ENCODE peak calls at places on chromosomes 16 and 17, in nine cellular contexts. H is SK-N-SH, X is vagina, J is HepG2, O is esophagus muscularis mucosa, Q is spleen, M is prostate gland, G is K562, I is breast epithelium. S is an unnamed sample.

GRCh38 chr16:4987580-4988374 is 29.6 kb downstream of the SEC14L5 start:
- DNase-seq in H (peak; percentile 73), X (no peak), O (no peak), M (no peak), J (no peak), G (no peak), I (no peak), Q (peak; percentile 48), S (no peak)

GRCh38 chr17:71427801-71428200 is 693.0 kb upstream of the SOX9 start:
- DNase-seq in X (no peak), M (no peak), I (no peak), G (no peak), O (no peak), Q (no peak), J (no peak), H (no peak), S (no peak)

GRCh38 chr16:84032458-84033178 is 10.0 kb downstream of the SLC38A8 start:
- DNase-seq in H (no peak), G (no peak), I (no peak), X (no peak), Q (no peak), J (no peak), M (no peak), O (no peak), S (no peak)

GRCh38 chr16:483351-484075 is 44.0 kb upstream of the CAPN15 start:
- DNase-seq in Q (no peak), G (peak; percentile 37), M (no peak), I (no peak), X (no peak), O (no peak), H (no peak), J (no peak), S (no peak)

GRCh38 chr17:78315355-78316114 is 44.3 kb downstream of the SOCS3 start:
- DNase-seq in Q (no peak), H (peak; percentile 57), O (peak; percentile 97), X (peak; percentile 97), J (peak; percentile 45), I (no peak), M (peak; percentile 56), G (peak; percentile 90), S (peak; percentile 94)

GRCh38 chr16:66508261-66508913 is 41.5 kb downstream of the TK2 start:
- DNase-seq in Q (peak; percentile 9), G (no peak), J (no peak), H (no peak), M (peak; percentile 81), X (no peak), O (no peak), I (peak; percentile 53), S (no peak)

GRCh38 chr16:78768723-78769122 is 669.3 kb downstream of the WWOX start:
- DNase-seq in G (no peak), H (no peak), O (no peak), I (no peak), M (no peak), Q (no peak), X (no peak), J (no peak), S (no peak)

GRCh38 chr16:87531418-87531817 is 38.6 kb upstream of the ZCCHC14 start:
- DNase-seq in J (no peak), G (no peak), Q (no peak), X (no peak), I (no peak), M (no peak), H (no peak), O (no peak), S (no peak)

DNA sequence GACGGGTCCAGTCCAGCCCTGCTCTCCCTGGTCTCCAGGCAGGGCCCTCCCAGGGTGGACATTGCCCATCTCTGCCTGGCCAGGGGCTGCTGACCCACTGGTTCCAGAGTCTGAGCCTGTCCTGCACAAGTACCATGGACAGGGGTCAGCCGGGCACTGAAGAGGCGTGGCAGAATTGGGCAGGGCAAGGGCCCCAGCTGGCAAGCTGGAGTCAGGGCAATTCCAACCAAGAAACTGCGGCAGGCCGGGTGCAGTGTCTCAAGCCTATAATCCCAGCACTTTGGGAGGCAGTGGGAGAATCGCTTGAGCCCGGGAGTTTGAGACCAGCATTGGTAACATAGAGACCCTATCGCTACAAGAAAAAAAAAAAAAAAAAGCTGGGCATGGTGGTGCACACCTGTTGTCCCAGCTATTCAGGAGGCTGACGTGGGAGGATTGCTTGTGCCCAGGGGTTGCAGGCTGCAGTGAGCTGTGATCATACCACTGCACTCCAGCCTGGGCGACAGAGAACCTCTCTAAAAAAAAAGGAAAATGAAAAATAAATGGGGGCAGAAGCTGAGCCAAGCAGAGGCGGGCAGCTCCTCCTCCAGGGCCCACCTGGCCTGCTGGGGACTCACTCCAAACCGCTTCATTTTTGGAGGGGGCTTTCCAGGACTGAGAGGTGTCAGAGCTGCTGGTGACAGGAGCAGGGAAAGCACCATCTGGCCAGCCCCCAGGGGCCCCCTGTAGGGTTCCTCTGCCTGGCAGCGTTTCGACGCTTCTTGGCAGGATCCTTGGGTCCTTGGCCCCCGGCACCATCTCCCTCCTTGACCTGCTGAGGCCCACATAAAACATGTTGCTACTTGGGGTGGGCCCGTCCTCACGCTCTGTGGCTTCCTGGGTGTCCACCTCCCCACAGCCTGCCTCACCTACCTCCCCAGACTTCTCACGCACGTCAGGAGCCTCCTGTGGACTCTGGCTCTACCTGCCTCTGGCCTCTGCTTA is 2.9 kb upstream of the MAFG start:
- DNase-seq in J (no peak), O (no peak), M (no peak), I (no peak), Q (no peak), H (no peak), X (no peak), G (no peak), S (no peak)
- TF ChIP-seq POLR2AphosphoS5 in J (no peak), O (no peak), M (no peak), I (no peak), Q (no peak), H (no peak), X (no peak), G (no peak), S (no peak)

GRCh38 chr17:4542726-4543191 is 12.4 kb downstream of the MYBBP1A start:
- DNase-seq in Q (no peak), M (no peak), J (no peak), X (no peak), I (no peak), O (no peak), G (no peak), H (no peak), S (no peak)

GRCh38 chr17:4544135-4544651 is 11.0 kb downstream of the MYBBP1A start:
- DNase-seq in G (no peak), X (no peak), O (no peak), Q (no peak), I (no peak), M (no peak), J (no peak), H (no peak), S (no peak)

GRCh38 chr17:4544656-4545216 is 10.4 kb downstream of the MYBBP1A start:
- DNase-seq in G (no peak), I (no peak), M (no peak), Q (no peak), X (no peak), O (no peak), J (no peak), H (no peak), S (no peak)

GRCh38 chr17:4542003-4542725 is 13.0 kb downstream of the MYBBP1A start:
- DNase-seq in O (no peak), Q (no peak), M (no peak), H (no peak), X (no peak), J (no peak), G (no peak), I (no peak), S (no peak)

DNA sequence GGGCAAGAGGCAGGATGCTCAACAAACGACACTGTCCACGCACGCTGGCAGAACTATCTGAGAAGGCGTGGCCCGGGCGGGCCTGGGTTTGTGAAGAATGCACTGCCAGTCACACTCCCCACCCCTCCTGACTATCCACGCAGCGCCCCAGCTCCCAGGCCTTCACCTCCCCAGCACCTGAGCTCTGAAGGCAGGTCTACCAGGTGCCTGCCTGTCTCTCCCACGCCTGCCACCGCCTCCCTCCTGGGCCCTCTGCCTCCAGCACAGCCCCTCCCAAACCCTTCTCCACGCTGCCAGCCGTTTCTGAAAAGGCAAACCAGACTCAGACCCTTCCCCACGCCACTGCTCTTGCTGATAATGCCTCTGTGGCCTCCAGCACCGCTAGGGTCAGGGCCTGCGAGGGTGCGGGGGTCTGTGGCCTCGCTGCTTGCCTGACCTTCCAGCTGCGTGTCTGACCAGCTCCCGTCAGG is 11.6 kb downstream of the MYBBP1A start:
- DNase-seq in O (no peak), G (no peak), I (no peak), Q (peak; percentile 76), M (no peak), X (no peak), J (no peak), H (no peak), S (no peak)
- H3K4me1 ChIP-seq in O (peaks cover 25% of the 10 kb centered on the region), G (no peaks in the 10 kb centered on the region), I (no peaks in the 10 kb centered on the region), Q (peaks cover 14% of the 10 kb centered on the region), M (no peaks in the 10 kb centered on the region), X (no peaks in the 10 kb centered on the region), J (peaks cover 9% of the 10 kb centered on the region), H (no peaks in the 10 kb centered on the region), S (peaks cover 23% of the 10 kb centered on the region)

DNA sequence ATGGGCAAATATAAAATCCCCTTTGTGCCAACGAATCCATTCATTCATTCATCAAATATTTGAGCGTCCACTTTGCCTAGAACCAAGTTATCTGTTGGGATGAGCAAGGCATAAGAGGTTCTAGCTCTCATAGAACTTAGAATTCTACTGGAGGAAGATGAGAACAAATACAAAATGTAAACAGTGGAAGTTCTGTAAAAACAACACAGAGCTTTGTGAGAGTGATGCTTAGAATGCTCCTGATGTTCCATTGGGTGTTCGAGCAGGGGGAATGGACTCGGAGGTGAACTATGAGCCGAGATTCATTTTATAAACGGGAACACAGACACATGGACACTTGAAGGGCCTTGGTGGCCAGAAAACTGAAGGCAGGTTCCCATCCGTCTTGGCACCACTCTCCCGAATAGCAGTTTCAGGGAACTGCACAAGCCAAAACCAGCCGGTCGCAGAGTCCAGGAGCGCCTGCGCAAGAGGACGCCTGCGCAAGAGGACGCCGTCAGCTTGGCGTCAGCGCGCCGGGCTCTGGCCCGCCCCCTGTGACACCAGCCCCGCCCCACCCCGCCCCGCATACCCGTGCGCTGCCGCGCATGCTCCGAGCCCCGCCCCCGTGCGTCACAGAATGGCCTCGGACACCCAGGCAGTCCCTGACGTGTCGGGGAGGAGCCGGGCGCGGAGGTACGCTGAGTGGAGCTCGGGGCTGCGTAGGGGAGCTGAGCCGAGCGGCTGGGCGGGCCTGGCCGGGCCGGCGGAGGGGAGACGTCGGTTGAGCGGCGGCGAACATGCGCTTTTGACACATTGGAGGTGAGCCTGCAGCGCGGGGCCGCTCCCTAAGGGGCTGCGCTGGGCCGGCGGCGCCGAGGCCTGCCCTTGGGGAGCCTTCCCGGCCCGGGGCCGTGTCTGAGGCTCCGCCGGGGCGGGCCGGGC is at the start of gene NDEL1:
- DNase-seq in I (peak; percentile 99), Q (peak; percentile 100), O (peak; percentile 99), H (peak; percentile 100), G (peak; percentile 96), J (peak; percentile 92), M (peak; percentile 98), X (peak; percentile 98), S (peak; percentile 100)
- TF ChIP-seq POLR2AphosphoS5 in I (peak; percentile 99), Q (peak; percentile 100), O (peak; percentile 100), H (peak; percentile 99), G (peak; percentile 69), J (peak; percentile 93), M (peak; percentile 99), X (peak; percentile 99), S (peak; percentile 98)

DNA sequence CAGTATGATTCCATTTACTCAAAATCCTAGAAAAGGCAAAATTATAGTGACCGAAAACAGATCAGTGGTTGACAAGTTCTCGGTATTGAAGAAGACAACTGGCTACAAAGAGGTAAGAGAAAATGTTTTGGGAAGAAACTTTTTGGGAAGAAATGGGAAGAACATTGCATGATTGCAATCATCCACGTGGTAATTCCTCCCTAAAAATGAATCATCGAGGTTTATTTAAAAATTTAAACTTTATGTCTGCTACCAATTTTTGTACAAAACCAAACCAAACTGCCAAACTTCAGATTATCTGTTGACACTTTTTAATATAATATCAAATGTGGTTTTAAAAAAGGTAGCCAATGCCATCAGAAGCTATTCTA is 8.1 kb downstream of the SMURF2 start:
- DNase-seq in O (no peak), H (no peak), X (no peak), G (no peak), J (no peak), I (no peak), M (no peak), Q (no peak), S (no peak)
- H3K4me1 ChIP-seq in O (peaks cover 71% of the 10 kb centered on the region), H (peaks cover 27% of the 10 kb centered on the region), X (peaks cover 38% of the 10 kb centered on the region), G (peaks cover 13% of the 10 kb centered on the region), J (peaks cover 30% of the 10 kb centered on the region), I (peaks cover 6% of the 10 kb centered on the region), M (no peaks in the 10 kb centered on the region), Q (peaks cover 28% of the 10 kb centered on the region), S (peaks cover 28% of the 10 kb centered on the region)